ENCODE peak calls at places on chromosomes 1 and 21, in five cellular contexts. Y, L, I, S and V are unnamed samples.
A peak's percentile ranks its signal among the peaks of the same experiment; 100 is the strongest.

GRCh38 chr1:67460648-67461500 is 30.7 kb upstream of the SERBP1 start:
- ATAC-seq in Y (peak; percentile 68), L (peak; percentile 63), I (peak; percentile 60), S (peak; percentile 59), V (no peak)

GRCh38 chr1:30043731-30044408 is 679.5 kb downstream of the MATN1 start:
- ATAC-seq in Y (no peak), L (no peak), I (no peak), S (no peak), V (no peak)

GRCh38 chr1:157151068-157151467 is 12.9 kb upstream of the ETV3 start:
- ATAC-seq in Y (no peak), L (no peak), I (no peak), S (no peak), V (no peak)

GRCh38 chr1:109619405-109619654 is at the start of gene GNAT2:
- ATAC-seq in Y (no peak), L (no peak), I (no peak), S (no peak), V (no peak)

GRCh38 chr1:7495894-7496293 is 275.2 kb upstream of the VAMP3 start:
- ATAC-seq in Y (no peak), L (no peak), I (no peak), S (no peak), V (no peak)

GRCh38 chr1:156926175-156926574 is 5.7 kb downstream of the LRRC71 start:
- ATAC-seq in Y (no peak), L (peak; percentile 27), I (peak; percentile 67), S (peak; percentile 62), V (no peak)

GRCh38 chr1:51666463-51666862 is 49.6 kb downstream of the OSBPL9 start:
- ATAC-seq in Y (peak; percentile 76), L (no peak), I (peak; percentile 27), S (peak; percentile 74), V (peak; percentile 85)

GRCh38 chr1:199057284-199057683 is 418.4 kb downstream of the PTPRC start:
- ATAC-seq in Y (no peak), L (no peak), I (no peak), S (no peak), V (no peak)

GRCh38 chr1:16145988-16146887 is 9.6 kb downstream of the EPHA2 start:
- ATAC-seq in Y (peak; percentile 75), L (peak; percentile 78), I (peak; percentile 41), S (peak; percentile 30), V (peak; percentile 64)

GRCh38 chr1:237712082-237712481 is 178.6 kb downstream of the ZP4 start:
- ATAC-seq in Y (no peak), L (no peak), I (no peak), S (no peak), V (no peak)

GRCh38 chr1:84847253-84848247 is 45.5 kb downstream of the LPAR3 start:
- ATAC-seq in Y (no peak), L (no peak), I (peak; percentile 84), S (peak; percentile 89), V (peak; percentile 46)

GRCh38 chr1:156676450-156676819 is 772 bp downstream of the NES start:
- ATAC-seq in Y (peak; percentile 32), L (no peak), I (peak; percentile 8), S (peak; percentile 7), V (no peak)

GRCh38 chr1:183391863-183392262 is 26.3 kb downstream of the NMNAT2 start:
- ATAC-seq in Y (no peak), L (no peak), I (no peak), S (no peak), V (no peak)

GRCh38 chr1:53175302-53175913 is 21.2 kb upstream of the CPT2 start:
- ATAC-seq in Y (no peak), L (no peak), I (no peak), S (no peak), V (no peak)

GRCh38 chr1:176391621-176392020 is 71.4 kb upstream of the PAPPA2 start:
- ATAC-seq in Y (no peak), L (no peak), I (no peak), S (no peak), V (no peak)

GRCh38 chr1:97254731-97255463 is 533.3 kb downstream of the PTBP2 start:
- ATAC-seq in Y (no peak), L (no peak), I (peak; percentile 60), S (no peak), V (peak; percentile 34)

GRCh38 chr1:225519166-225519863 is 91.5 kb upstream of the LBR start:
- ATAC-seq in Y (no peak), L (no peak), I (no peak), S (no peak), V (peak; percentile 43)

GRCh38 chr1:168407832-168408530 is 127.3 kb downstream of the TBX19 start:
- ATAC-seq in Y (no peak), L (no peak), I (no peak), S (no peak), V (no peak)

GRCh38 chr1:32486463-32487113 is 21.7 kb downstream of the ZBTB8B start:
- ATAC-seq in Y (no peak), L (no peak), I (no peak), S (no peak), V (no peak)

DNA sequence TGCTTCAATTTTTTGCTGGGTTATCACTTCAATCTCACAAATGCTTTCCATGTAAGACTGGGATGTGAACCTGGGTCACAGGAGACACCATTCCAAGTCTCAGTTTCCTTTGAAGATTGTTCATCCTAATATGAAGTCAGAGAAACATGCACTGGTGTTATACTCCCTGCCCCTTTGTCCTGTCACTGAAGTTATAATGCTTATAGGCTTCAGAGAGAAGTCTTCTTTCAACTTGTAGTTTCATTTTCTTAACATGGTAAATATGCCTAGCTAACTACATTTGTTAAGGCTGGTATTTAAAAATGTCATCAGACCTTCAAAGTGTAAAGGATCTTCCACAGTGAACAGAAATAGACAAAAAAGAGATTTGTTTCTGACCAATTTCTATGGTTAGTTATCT is 1195.9 kb downstream of the MRPL39 start:
- ATAC-seq in Y (no peak), L (no peak), I (no peak), S (no peak), V (no peak)
- H3K4me3 ChIP-seq in Y (no peak overlapping the region), L (no peak overlapping the region), I (no peak overlapping the region), S (no peak overlapping the region), V (no peak overlapping the region)

DNA sequence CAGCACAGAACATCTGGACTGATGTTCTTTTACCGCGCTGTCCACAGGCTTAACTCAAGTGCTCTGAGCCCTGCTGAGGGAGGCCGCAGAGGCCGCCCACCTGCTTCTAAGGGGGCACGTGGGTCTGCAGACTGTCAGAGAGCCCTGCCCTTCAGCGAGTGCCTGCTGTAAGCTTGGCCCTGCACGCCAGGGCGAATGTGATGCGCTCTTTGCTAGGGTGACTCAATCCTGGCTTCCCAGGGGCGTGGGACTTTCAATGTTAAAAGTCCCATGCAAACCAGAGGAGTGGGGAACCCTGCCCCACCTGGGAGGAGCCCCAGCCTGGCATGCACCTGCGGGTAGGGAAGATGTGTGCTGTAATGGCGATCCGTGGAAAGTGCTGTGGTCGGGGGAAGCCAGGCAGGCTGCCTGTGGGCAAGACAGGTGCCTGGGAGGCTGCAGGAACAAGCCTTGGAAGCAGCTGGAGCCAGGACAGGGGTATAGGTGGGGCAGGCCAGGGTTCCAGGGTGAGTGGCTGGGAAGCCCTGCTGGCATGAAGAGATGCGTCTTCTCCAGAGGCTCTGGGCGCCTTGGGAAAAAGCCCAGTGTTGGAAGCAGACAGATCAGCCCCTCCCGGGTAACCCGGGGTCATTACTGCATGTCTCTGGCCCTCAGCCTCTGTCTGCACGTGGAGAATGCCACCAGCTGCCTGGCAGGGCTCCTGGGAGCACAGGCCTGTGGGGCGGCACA is 592 bp upstream of the PANK4 start:
- ATAC-seq in Y (peak; percentile 24), L (no peak), I (peak; percentile 0), S (peak; percentile 2), V (no peak)
- H3K4me3 ChIP-seq in Y (no peak overlapping the region), L (peak overlapping the region; percentile 99), I (peak overlapping the region; percentile 58), S (peak overlapping the region; percentile 95), V (peak overlapping the region; percentile 89)

GRCh38 chr21:44300262-44300959 is 558 bp downstream of the PFKL start:
- ATAC-seq in Y (peak; percentile 74), L (peak; percentile 77), I (peak; percentile 68), S (peak; percentile 74), V (peak; percentile 72)

GRCh38 chr21:44301961-44302406 is 2.1 kb downstream of the PFKL start:
- ATAC-seq in Y (no peak), L (no peak), I (no peak), S (no peak), V (no peak)

GRCh38 chr21:44299085-44299457 is 782 bp upstream of the PFKL start:
- ATAC-seq in Y (no peak), L (no peak), I (no peak), S (no peak), V (no peak)

GRCh38 chr21:44299458-44300261 is at the start of gene PFKL:
- ATAC-seq in Y (peak; percentile 76), L (peak; percentile 80), I (peak; percentile 74), S (peak; percentile 78), V (peak; percentile 88)

GRCh38 chr21:44301093-44301492 is 1.2 kb downstream of the PFKL start:
- ATAC-seq in Y (no peak), L (no peak), I (no peak), S (no peak), V (no peak)
- H3K4me3 ChIP-seq in Y (no peak overlapping the region), L (peak overlapping the region; percentile 89), I (peak overlapping the region; percentile 78), S (peak overlapping the region; percentile 78), V (peak overlapping the region; percentile 94)

GRCh38 chr1:155167166-155168104 is 5.7 kb downstream of the KRTCAP2 start:
- ATAC-seq in Y (peak; percentile 89), L (peak; percentile 93), I (peak; percentile 93), S (peak; percentile 90), V (peak; percentile 85)
- H3K4me3 ChIP-seq in Y (no peak overlapping the region), L (peak overlapping the region; percentile 13), I (no peak overlapping the region), S (peak overlapping the region; percentile 21), V (peak overlapping the region; percentile 20)

GRCh38 chr1:194616835-194617234 is 1430.4 kb upstream of the B3GALT2 start:
- ATAC-seq in Y (no peak), L (no peak), I (no peak), S (no peak), V (no peak)
- H3K4me3 ChIP-seq in Y (no peak overlapping the region), L (no peak overlapping the region), I (no peak overlapping the region), S (no peak overlapping the region), V (no peak overlapping the region)

DNA sequence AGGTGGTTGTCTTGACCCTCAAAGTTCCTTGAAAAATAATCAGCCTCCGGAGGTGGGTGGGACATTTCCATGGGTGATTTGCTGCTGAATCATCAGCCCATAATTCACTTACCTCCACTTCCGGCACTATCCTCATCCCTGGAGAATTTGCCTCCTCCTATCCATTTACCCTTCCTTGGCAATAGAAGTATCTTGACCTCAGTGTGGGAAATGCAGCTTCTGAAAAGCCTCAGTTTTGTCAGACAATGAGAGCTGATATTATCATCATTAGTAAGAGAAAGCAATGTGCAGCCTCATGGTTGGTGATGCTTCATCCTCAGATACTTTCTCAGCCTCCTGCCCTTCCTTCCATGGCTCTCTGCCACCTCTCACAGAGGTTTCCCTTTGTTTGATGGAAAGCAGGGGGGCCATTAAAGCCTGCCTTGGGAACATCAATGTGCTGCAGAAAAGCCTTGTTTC is 33.3 kb upstream of the RGS4 start:
- ATAC-seq in Y (no peak), L (no peak), I (no peak), S (no peak), V (no peak)
- H3K4me3 ChIP-seq in Y (no peak overlapping the region), L (no peak overlapping the region), I (no peak overlapping the region), S (no peak overlapping the region), V (no peak overlapping the region)